ENCODE peak calls at places on chromosome X, in nine cellular contexts. Y is GM06990, I is cardiac fibroblast, T is cardiac muscle cell, D is fibroblast of pulmonary artery, W is left lung, L is tibial nerve, X is PC-3, G is iPS DF 6.9. B is an unnamed sample.

GRCh38 chrX:103254171-103254824 is 657 bp downstream of the TCEAL8 start:
- DNase-seq in G (peak; percentile 52), Y (peak; percentile 50), W (peak; percentile 71), T (peak; percentile 90), D (peak; percentile 35), X (peak; percentile 40), I (peak; percentile 21), L (no peak), B (peak; percentile 34)

GRCh38 chrX:71253253-71254091 is 468 bp downstream of the ZMYM3 start:
- DNase-seq in T (peak; percentile 60), X (peak; percentile 51), D (peak; percentile 41), I (peak; percentile 24), L (no peak), G (no peak), W (no peak), Y (peak; percentile 51), B (no peak)

GRCh38 chrX:103151799-103152198 is 58.9 kb upstream of the NXF3 start:
- DNase-seq in D (no peak), I (no peak), X (peak; percentile 69), T (no peak), W (no peak), Y (no peak), L (no peak), G (no peak), B (no peak)

GRCh38 chrX:9535101-9535500 is 70.2 kb downstream of the TBL1X start:
- DNase-seq in G (no peak), Y (no peak), X (no peak), L (no peak), D (no peak), I (no peak), W (no peak), T (no peak), B (no peak)

GRCh38 chrX:87968118-87968517 is 450.5 kb downstream of the KLHL4 start:
- DNase-seq in G (no peak), T (no peak), I (no peak), X (no peak), Y (no peak), W (no peak), L (no peak), D (no peak), B (no peak)

GRCh38 chrX:51893931-51894696 is 691 bp downstream of the MAGED1 start:
- DNase-seq in L (no peak), D (peak; percentile 41), T (peak; percentile 42), G (no peak), I (peak; percentile 22), Y (peak; percentile 38), X (peak; percentile 25), W (no peak), B (no peak)

GRCh38 chrX:65866146-65866545 is 173.7 kb downstream of the VSIG4 start:
- DNase-seq in T (no peak), G (no peak), L (no peak), X (no peak), D (no peak), W (no peak), I (no peak), Y (peak; percentile 22), B (no peak)

GRCh38 chrX:19121898-19122640 is at the start of gene ADGRG2:
- DNase-seq in W (no peak), D (peak; percentile 5), X (peak; percentile 48), T (peak; percentile 55), L (no peak), G (no peak), Y (no peak), I (peak; percentile 19), B (no peak)

GRCh38 chrX:71998836-71999509 is 88.3 kb downstream of the NHSL2 start:
- DNase-seq in X (peak; percentile 63), G (no peak), T (peak; percentile 37), Y (no peak), W (no peak), L (no peak), I (peak; percentile 39), D (peak; percentile 36), B (no peak)

GRCh38 chrX:153476628-153477027 is 6.3 kb upstream of the HAUS7 start:
- DNase-seq in G (no peak), I (no peak), D (peak; percentile 56), L (no peak), Y (no peak), T (no peak), W (peak; percentile 54), X (no peak), B (no peak)
- H3K4me3 ChIP-seq in G (no peak overlapping the region), I (no peak overlapping the region), D (no peak overlapping the region), L (no peak overlapping the region), Y (no peak overlapping the region), T (no peak overlapping the region), W (no peak overlapping the region), X (no peak overlapping the region), B (no peak overlapping the region)

DNA sequence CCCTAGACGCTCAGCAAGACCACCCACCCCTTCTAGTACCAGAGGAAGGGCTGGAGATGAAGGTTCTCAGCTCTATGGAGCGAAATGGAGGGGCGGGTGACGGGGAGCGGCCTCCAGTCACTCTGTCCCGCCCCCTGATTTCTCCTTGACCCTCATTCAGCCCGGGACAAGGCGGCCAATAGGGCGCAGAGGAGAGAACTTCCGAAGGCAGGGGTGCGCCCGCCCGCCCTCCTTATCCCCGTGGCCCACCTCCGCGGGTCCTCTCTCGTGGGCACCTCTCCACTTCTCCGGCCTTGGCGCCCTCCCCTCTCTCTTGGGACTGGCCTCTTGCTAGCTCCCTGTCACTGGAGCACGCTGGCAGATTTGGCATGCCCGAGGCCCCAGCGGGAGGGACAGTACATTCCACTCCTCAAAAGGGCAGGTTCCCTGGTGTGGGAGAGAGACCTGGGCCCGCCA is 1.1 kb upstream of the SEPTIN6 start:
- DNase-seq in T (peak; percentile 39), W (no peak), L (no peak), G (no peak), X (no peak), D (no peak), Y (no peak), I (no peak), B (no peak)
- H3K4me3 ChIP-seq in T (peak overlapping the region; percentile 76), W (peak overlapping the region; percentile 55), L (peak overlapping the region; percentile 52), G (peak overlapping the region; percentile 65), X (no peak overlapping the region), D (no peak overlapping the region), Y (peak overlapping the region; percentile 80), I (no peak overlapping the region), B (peak overlapping the region; percentile 59)

DNA sequence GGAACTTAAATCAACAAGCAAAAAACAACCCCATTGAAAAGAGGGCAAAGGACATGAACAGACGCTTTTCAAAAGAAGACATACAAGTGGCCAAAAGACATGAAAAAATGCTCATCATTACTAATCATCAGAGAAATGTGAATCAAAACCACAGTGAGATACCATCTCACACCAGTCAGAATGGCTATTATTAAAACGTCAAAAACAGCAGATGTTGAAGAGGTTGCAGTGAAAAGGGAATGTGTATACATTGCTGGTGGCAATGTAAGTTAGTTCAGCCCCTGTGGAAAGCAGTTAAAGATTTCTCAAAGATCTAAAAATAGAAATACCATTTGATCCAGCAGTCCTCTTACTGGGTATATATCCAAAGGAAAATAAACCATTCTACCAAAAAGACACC is 22.6 kb downstream of the RTL9 start:
- DNase-seq in D (no peak), I (peak; percentile 36), X (peak; percentile 44), L (no peak), Y (no peak), T (no peak), W (no peak), G (no peak), B (no peak)
- H3K4me3 ChIP-seq in D (no peak overlapping the region), I (no peak overlapping the region), X (no peak overlapping the region), L (no peak overlapping the region), Y (no peak overlapping the region), T (no peak overlapping the region), W (no peak overlapping the region), G (no peak overlapping the region), B (no peak overlapping the region)

DNA sequence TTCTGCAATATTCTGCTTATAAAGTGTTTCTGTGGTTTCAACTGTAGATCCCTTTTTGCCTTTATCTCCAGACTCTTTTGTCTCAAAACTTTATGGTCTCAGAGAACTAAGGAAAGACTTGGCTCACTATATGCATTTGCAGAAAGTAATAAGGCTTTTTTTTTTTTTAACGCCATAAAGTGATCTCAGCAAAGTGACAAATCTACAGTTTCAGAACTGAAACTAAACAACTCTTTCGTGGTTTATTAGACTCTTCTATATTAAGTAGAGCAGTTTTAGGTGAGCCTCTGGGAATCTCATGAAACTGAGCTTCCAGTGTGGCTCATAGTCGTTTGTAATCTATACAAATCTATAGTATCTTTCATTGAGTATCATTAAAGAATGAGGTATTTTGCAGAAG is 15.3 kb downstream of the ATP7A start:
- DNase-seq in Y (no peak), G (no peak), L (no peak), T (no peak), D (no peak), W (no peak), X (no peak), I (no peak), B (no peak)
- H3K4me3 ChIP-seq in Y (no peak overlapping the region), G (no peak overlapping the region), L (no peak overlapping the region), T (no peak overlapping the region), D (no peak overlapping the region), W (no peak overlapping the region), X (no peak overlapping the region), I (no peak overlapping the region), B (no peak overlapping the region)

B was measured in retinal pigment epithelial cell.